ENCODE peak calls at places on chromosomes 11 and 22, in ten cellular contexts. D is endothelial cell, K is BJ, O is Panc1, N is neural crest cell, M is sigmoid colon, Q is astrocyte of the spinal cord, V is gastrocnemius medialis, B is cardiac muscle cell, E is WTC11. H is an unnamed sample.

GRCh38 chr11:12126352-12127019 is 16.1 kb downstream of the MICAL2 start:
- DNase-seq in O (no peak), Q (peak; percentile 80), N (no peak), B (peak; percentile 90), M (no peak), K (no peak), D (no peak), V (no peak), E (no peak), H (peak; percentile 49)

GRCh38 chr22:45036154-45036553 is 26.3 kb upstream of the PHF21B start:
- DNase-seq in N (no peak), K (no peak), E (no peak), D (no peak), B (peak; percentile 42), V (no peak), O (no peak), Q (peak; percentile 9), M (no peak), H (no peak)

GRCh38 chr11:61544466-61544865 is 35.9 kb downstream of the LRRC10B start:
- DNase-seq in E (no peak), Q (no peak), D (no peak), V (no peak), O (no peak), M (no peak), N (no peak), K (no peak), B (no peak), H (no peak)

GRCh38 chr11:102530558-102530957 is at the start of gene MMP7:
- DNase-seq in M (no peak), E (no peak), N (no peak), D (no peak), O (no peak), V (no peak), Q (peak; percentile 68), B (peak; percentile 38), K (peak; percentile 31), H (peak; percentile 4)

GRCh38 chr22:19880786-19881569 is 26.3 kb upstream of the GNB1L start:
- DNase-seq in K (peak; percentile 85), D (peak; percentile 77), M (peak; percentile 74), N (peak; percentile 55), O (peak; percentile 57), V (no peak), B (peak; percentile 96), E (peak; percentile 91), Q (peak; percentile 96), H (peak; percentile 68)

GRCh38 chr11:27700351-27701261 is at the start of gene BDNF:
- DNase-seq in K (no peak), D (no peak), Q (peak; percentile 59), O (no peak), E (peak; percentile 45), V (no peak), N (no peak), B (peak; percentile 55), M (no peak), H (no peak)

GRCh38 chr11:16966633-16967346 is 47.4 kb downstream of the PLEKHA7 start:
- DNase-seq in M (no peak), K (no peak), O (no peak), B (no peak), N (no peak), V (no peak), E (no peak), Q (no peak), D (no peak), H (no peak)

GRCh38 chr11:45045692-45046471 is 95.2 kb upstream of the TP53I11 start:
- DNase-seq in M (peak; percentile 84), N (no peak), K (no peak), O (peak; percentile 13), V (peak; percentile 38), E (no peak), B (peak; percentile 79), D (peak; percentile 30), Q (peak; percentile 13), H (no peak)

GRCh38 chr11:27717377-27717776 is 17.1 kb upstream of the BDNF start:
- DNase-seq in K (no peak), O (no peak), V (no peak), M (no peak), E (no peak), B (peak; percentile 47), N (no peak), Q (peak; percentile 57), D (no peak), H (no peak)

GRCh38 chr22:39947488-39948216 is 12.5 kb upstream of the TMA7B start:
- DNase-seq in E (no peak), N (no peak), V (no peak), O (no peak), M (no peak), Q (no peak), K (no peak), D (no peak), B (no peak), H (no peak)

GRCh38 chr11:62512961-62513360 is 33.6 kb downstream of the AHNAK start:
- DNase-seq in E (no peak), B (no peak), O (no peak), V (no peak), M (no peak), Q (no peak), K (no peak), D (no peak), N (no peak), H (no peak)

GRCh38 chr11:727859-728748 is 19.2 kb upstream of the TALDO1 start:
- DNase-seq in B (peak; percentile 69), K (peak; percentile 32), V (peak; percentile 48), O (no peak), D (peak; percentile 86), Q (peak; percentile 87), E (peak; percentile 92), M (peak; percentile 92), N (peak; percentile 79), H (no peak)

GRCh38 chr11:17918049-17918605 is 94.7 kb downstream of the SERGEF start:
- DNase-seq in N (no peak), M (no peak), V (no peak), Q (no peak), B (no peak), O (no peak), K (no peak), E (no peak), D (no peak), H (no peak)

GRCh38 chr11:12200359-12201015 is 90.1 kb downstream of the MICAL2 start:
- DNase-seq in N (no peak), O (no peak), D (no peak), B (peak; percentile 89), Q (peak; percentile 72), K (peak; percentile 79), E (no peak), M (peak; percentile 82), V (no peak), H (peak; percentile 95)

GRCh38 chr22:25508761-25509321 is 55.6 kb upstream of the GRK3 start:
- DNase-seq in M (no peak), O (no peak), Q (no peak), B (no peak), D (no peak), K (no peak), E (no peak), N (no peak), V (no peak), H (no peak)

DNA sequence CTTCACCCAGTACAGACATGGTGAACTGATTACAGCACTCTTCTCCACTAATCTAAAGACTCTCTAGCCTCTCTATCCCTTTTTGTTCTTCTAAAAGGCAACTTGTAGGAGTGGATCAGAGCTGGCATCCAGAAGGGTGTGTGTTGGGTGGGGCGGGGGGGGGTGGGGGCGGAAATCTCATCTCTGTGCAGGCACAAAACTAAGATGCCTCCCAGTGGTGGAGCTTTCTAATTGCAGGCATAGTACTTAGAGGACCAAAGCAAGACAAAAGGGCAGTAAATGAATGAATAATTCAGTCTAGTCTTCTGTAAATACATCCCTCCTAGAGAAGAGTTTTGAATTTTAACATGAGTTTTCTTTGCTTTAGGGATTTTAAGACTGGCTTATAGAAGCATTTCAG is 11.4 kb upstream of the EMID1 start:
- DNase-seq in N (no peak), Q (no peak), V (no peak), M (no peak), E (no peak), B (no peak), O (no peak), K (no peak), D (no peak), H (no peak)
- TF ChIP-seq CTCF in N (peak; percentile 48), Q (no peak), V (no peak), M (no peak), E (no peak), B (no peak), O (no peak), K (no peak), D (peak; percentile 55), H (no peak)

DNA sequence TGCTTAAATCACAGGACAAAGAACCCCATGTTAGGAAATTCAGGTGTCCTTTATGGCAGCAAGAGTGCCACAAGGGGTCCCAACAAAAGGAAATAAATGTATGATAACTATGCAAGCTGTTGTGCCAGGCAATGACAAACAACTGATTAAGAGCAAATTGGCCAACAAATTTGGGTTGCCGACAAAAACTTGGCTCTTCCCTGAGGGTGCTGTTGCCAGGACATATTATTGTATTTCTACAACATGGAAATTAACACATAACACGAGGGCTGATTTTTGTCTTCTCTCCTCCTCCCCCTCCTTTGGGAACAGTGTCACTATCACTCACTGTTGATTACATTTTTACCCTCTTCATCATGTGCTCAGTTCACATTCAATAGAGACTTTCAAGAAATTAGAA is 56.0 kb downstream of the LRRC4C start:
- DNase-seq in O (no peak), M (no peak), N (no peak), B (no peak), V (no peak), D (no peak), K (no peak), E (no peak), Q (no peak), H (no peak)
- TF ChIP-seq CTCF in O (no peak), M (no peak), N (no peak), B (no peak), V (no peak), D (no peak), K (no peak), E (no peak), Q (no peak), H (no peak)

DNA sequence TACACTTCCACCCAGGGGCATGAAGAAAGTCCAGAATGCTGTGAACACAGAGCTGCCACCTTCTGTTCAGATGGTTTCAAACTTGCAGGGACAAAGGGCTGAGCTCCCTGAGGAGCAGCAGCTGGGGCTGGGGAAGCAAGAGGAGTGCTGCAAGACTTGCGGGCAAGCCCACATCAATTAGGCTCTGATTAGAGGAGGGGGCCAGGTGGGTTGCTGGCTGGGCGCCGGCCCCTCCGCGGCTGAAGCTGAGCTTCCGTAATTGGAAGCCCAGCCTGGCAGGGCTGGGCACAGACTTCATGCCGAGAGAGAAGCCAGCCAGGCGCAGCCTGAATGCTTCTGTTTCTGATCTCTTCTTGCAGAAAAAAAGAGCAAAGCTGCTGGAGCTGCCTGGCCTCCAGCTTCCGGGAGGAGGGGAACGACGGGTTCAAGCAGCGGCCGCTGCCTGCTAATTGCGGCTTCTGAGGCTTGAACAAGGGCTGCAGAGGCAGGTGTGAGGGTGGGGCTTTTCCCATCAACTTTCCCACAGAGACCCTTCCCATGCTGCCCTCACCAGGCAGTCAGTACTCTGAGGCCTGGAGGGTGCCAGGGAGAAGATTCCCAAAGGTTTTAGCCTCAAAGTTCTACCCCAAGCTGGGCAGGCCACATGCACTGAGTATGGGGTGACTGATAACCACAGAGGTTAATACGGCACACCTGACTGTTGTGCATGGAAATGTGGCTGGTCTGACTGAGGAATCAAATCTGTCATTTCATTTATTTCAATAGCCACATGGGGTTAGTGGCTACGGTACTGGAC is 91.1 kb upstream of the LMO1 start:
- DNase-seq in K (no peak), N (no peak), V (no peak), D (no peak), E (no peak), B (peak; percentile 16), Q (no peak), M (no peak), O (no peak), H (no peak)
- TF ChIP-seq CTCF in K (peak; percentile 2), N (no peak), V (no peak), D (no peak), E (no peak), B (no peak), Q (no peak), M (no peak), O (no peak), H (no peak)

GRCh38 chr22:29994027-29994715 is 86.1 kb upstream of the HORMAD2 start:
- DNase-seq in K (peak; percentile 38), M (no peak), D (no peak), O (peak; percentile 82), Q (peak; percentile 76), V (no peak), N (no peak), E (no peak), B (peak; percentile 43), H (peak; percentile 34)
- TF ChIP-seq CTCF in K (peak; percentile 18), M (no peak), D (no peak), O (peak; percentile 3), Q (no peak), V (no peak), N (no peak), E (no peak), B (no peak), H (no peak)